ENCODE peak calls at places on chromosome 22, in ten cellular contexts. X is activated gamma-delta T cell treated with Interleukin-2 at 50 U/mL for 16 hours, B is fibroblast of the aortic adventitia, K is RCC 7860, E is adipocyte, D is body of pancreas, Z is tibial nerve, M is T-helper 9 cell, Y is renal cortical epithelial cell, F is spleen. R is an unnamed sample.

GRCh38 chr22:46703996-46704370 is 34.1 kb downstream of the CERK start:
- DNase-seq in B (no peak), M (no peak), D (no peak), K (no peak), E (no peak), X (no peak), Z (no peak), Y (no peak), F (no peak), R (no peak)

GRCh38 chr22:18909556-18909955 is 3.4 kb downstream of the DGCR6 start:
- DNase-seq in E (no peak), Z (no peak), X (no peak), D (peak), B (no peak), K (no peak), F (no peak), M (no peak), Y (no peak), R (no peak)

GRCh38 chr22:31036671-31037550 is 44.2 kb upstream of the SMTN start:
- DNase-seq in X (no peak), M (no peak), Y (peak), K (peak), F (no peak), E (peak), D (no peak), Z (no peak), B (peak), R (no peak)

GRCh38 chr22:27797793-27798525 is 3.6 kb downstream of the MN1 start:
- DNase-seq in M (no peak), F (no peak), E (peak), X (no peak), Y (no peak), D (no peak), B (no peak), K (no peak), Z (no peak), R (no peak)

GRCh38 chr22:18078329-18079041 is 695 bp downstream of the PEX26 start:
- DNase-seq in D (peak), Y (no peak), E (peak), Z (no peak), K (no peak), M (peak), B (peak), F (peak), X (peak), R (no peak)

GRCh38 chr22:27299181-27300085 is 502.1 kb downstream of the MN1 start:
- DNase-seq in X (no peak), E (no peak), K (no peak), M (no peak), B (no peak), F (no peak), Z (no peak), D (no peak), Y (no peak), R (no peak)

GRCh38 chr22:20786536-20786979 is 12.6 kb downstream of the SERPIND1 start:
- DNase-seq in Y (no peak), M (no peak), X (no peak), F (no peak), E (no peak), B (no peak), K (no peak), D (peak), Z (no peak), R (no peak)

GRCh38 chr22:25953919-25954318 is 211.9 kb downstream of the MYO18B start:
- DNase-seq in B (no peak), M (no peak), Y (no peak), K (no peak), F (no peak), Z (no peak), X (no peak), E (no peak), D (no peak), R (no peak)

GRCh38 chr22:20178075-20178921 is 27.4 kb upstream of the CCDC188 start:
- DNase-seq in D (no peak), Y (no peak), K (no peak), B (no peak), F (no peak), X (no peak), Z (no peak), E (no peak), M (no peak), R (no peak)

GRCh38 chr22:19035474-19036228 is 86.6 kb downstream of the DGCR2 start:
- DNase-seq in Y (no peak), Z (no peak), X (no peak), F (no peak), M (no peak), K (no peak), E (no peak), D (no peak), B (no peak), R (no peak)

GRCh38 chr22:18033204-18033998 is 9.0 kb upstream of the MICAL3 start:
- DNase-seq in Z (no peak), X (no peak), F (peak), Y (peak), E (peak), D (no peak), K (no peak), B (peak), M (no peak), R (no peak)

GRCh38 chr22:31241200-31241599 is 29.1 kb downstream of the LIMK2 start:
- DNase-seq in M (no peak), K (peak), Z (no peak), D (no peak), Y (peak), B (no peak), X (no peak), F (no peak), E (peak), R (no peak)

GRCh38 chr22:43007519-43008102 is 7.3 kb downstream of the PACSIN2 start:
- DNase-seq in K (peak), D (peak), Z (no peak), F (no peak), M (no peak), X (no peak), E (peak), B (peak), Y (peak), R (no peak)

GRCh38 chr22:50569896-50570535 is 7.3 kb upstream of the SYCE3 start:
- DNase-seq in M (no peak), Y (peak), B (no peak), K (peak), F (no peak), Z (no peak), D (no peak), X (no peak), E (no peak), R (no peak)